ENCODE peak calls at places on chromosomes 1 and 21, in five cellular contexts. V, F, D, L and X are unnamed samples.

GRCh38 chr1:239633432-239633831 is 247.1 kb downstream of the CHRM3 start:
- DNase-seq in L (no peak), F (no peak), V (peak), D (no peak), X (no peak)

GRCh38 chr1:93629101-93630059 is 52.3 kb downstream of the BCAR3 start:
- DNase-seq in F (peak), V (peak), D (peak), L (peak), X (peak)

GRCh38 chr21:27362249-27362648 is 395.4 kb upstream of the ADAMTS5 start:
- DNase-seq in L (no peak), D (no peak), V (peak), F (no peak), X (no peak)

GRCh38 chr1:51317798-51318197 is 12.6 kb downstream of the TTC39A start:
- DNase-seq in F (no peak), V (no peak), L (no peak), D (no peak), X (no peak)

GRCh38 chr1:201499795-201500669 is 6.9 kb downstream of the CSRP1 start:
- DNase-seq in F (no peak), L (no peak), D (no peak), V (no peak), X (no peak)

GRCh38 chr1:37544530-37544929 is 9.6 kb downstream of the SNIP1 start:
- DNase-seq in V (no peak), F (no peak), D (no peak), L (no peak), X (no peak)

GRCh38 chr1:26032636-26033357 is 11.2 kb downstream of the EXTL1 start:
- DNase-seq in F (no peak), L (no peak), D (no peak), V (no peak), X (no peak)

GRCh38 chr1:66271216-66271903 is 262.6 kb upstream of the SGIP1 start:
- DNase-seq in F (peak), V (peak), D (no peak), L (peak), X (peak)

GRCh38 chr21:36188081-36188681 is 31.6 kb downstream of the DOP1B start:
- DNase-seq in F (no peak), D (peak), L (no peak), V (no peak), X (peak)